ENCODE peak calls at places on chromosomes 12 and 14, in six cellular contexts. N is pancreas; G is kidney tubule cell; W is hepatocyte; U is AG04449; X is activated CD8-positive, alpha-beta memory T cell treated with anti-CD3 and anti-CD28 coated beads for 1 hour. V is an unnamed sample.

GRCh38 chr12:69719336-69720316 is 19.0 kb upstream of the RAB3IP start:
- DNase-seq in X (no peak), U (no peak), W (no peak), N (no peak), G (no peak), V (no peak)

GRCh38 chr12:8572507-8572906 is 31.8 kb upstream of the CLEC4E start:
- DNase-seq in X (no peak), G (no peak), N (no peak), W (no peak), U (no peak), V (no peak)

GRCh38 chr12:7781274-7781673 is 7.9 kb upstream of the NANOG start:
- DNase-seq in X (no peak), U (no peak), G (no peak), N (no peak), W (no peak), V (no peak)

GRCh38 chr12:96238336-96239031 is 44.3 kb downstream of the ELK3 start:
- DNase-seq in U (no peak), N (no peak), G (no peak), X (no peak), W (no peak), V (no peak)

GRCh38 chr12:94615284-94616216 is 34.8 kb downstream of the TMCC3 start:
- DNase-seq in G (peak), N (peak), X (no peak), W (peak), U (no peak), V (no peak)

GRCh38 chr12:14911131-14911530 is 25.5 kb upstream of the MGP start:
- DNase-seq in W (no peak), X (no peak), U (no peak), G (no peak), N (no peak), V (no peak)

GRCh38 chr14:74754157-74754556 is 9.0 kb upstream of the YLPM1 start:
- DNase-seq in U (peak), W (no peak), N (no peak), X (no peak), G (no peak), V (no peak)

GRCh38 chr12:128267651-128268347 is 829 bp downstream of the TMEM132C start:
- DNase-seq in N (no peak), U (no peak), X (no peak), W (peak), G (no peak), V (no peak)

GRCh38 chr12:121400332-121401139 is 618 bp downstream of the RNF34 start:
- DNase-seq in G (peak), W (peak), X (peak), N (no peak), U (no peak), V (peak)

GRCh38 chr14:82449926-82450325 is 916.3 kb upstream of the SEL1L start:
- DNase-seq in N (no peak), X (no peak), U (no peak), G (no peak), W (no peak), V (no peak)

GRCh38 chr14:63770187-63770807 is 42.4 kb upstream of the SGPP1 start:
- DNase-seq in X (peak), N (no peak), G (peak), U (peak), W (peak), V (peak)

GRCh38 chr12:89479982-89480381 is 44.6 kb downstream of the GALNT4 start:
- DNase-seq in X (no peak), U (no peak), N (no peak), G (no peak), W (no peak), V (no peak)

GRCh38 chr12:12705833-12706520 is 10.0 kb upstream of the GPR19 start:
- DNase-seq in X (peak), W (no peak), U (no peak), G (no peak), N (peak), V (no peak)

GRCh38 chr14:100146548-100147091 is 12.8 kb downstream of the DEGS2 start:
- DNase-seq in N (no peak), G (no peak), U (no peak), W (no peak), X (peak), V (no peak)

GRCh38 chr14:52314521-52315354 is 626 bp downstream of the PTGER2 start:
- DNase-seq in X (peak), U (no peak), G (peak), N (no peak), W (peak), V (peak)

GRCh38 chr14:92703516-92703915 is 44.9 kb downstream of the LGMN start:
- DNase-seq in X (no peak), G (no peak), U (no peak), W (no peak), N (no peak), V (no peak)

GRCh38 chr12:41459815-41460214 is 271.7 kb downstream of the PDZRN4 start:
- DNase-seq in W (no peak), X (no peak), N (no peak), U (no peak), G (no peak), V (no peak)

GRCh38 chr14:35257809-35258208 is 34.4 kb upstream of the PSMA6 start:
- DNase-seq in X (no peak), U (no peak), W (no peak), N (no peak), G (no peak), V (no peak)

GRCh38 chr12:132366341-132366861 is 37.0 kb upstream of the GALNT9 start:
- DNase-seq in N (no peak), G (no peak), W (no peak), X (no peak), U (no peak), V (no peak)

GRCh38 chr12:112001555-112001954 is 11.4 kb downstream of the TMEM116 start:
- DNase-seq in G (no peak), X (no peak), W (no peak), N (no peak), U (no peak), V (no peak)

GRCh38 chr14:28382460-28383220 is 383.9 kb upstream of the FOXG1 start:
- DNase-seq in G (no peak), W (peak), N (no peak), U (peak), X (no peak), V (no peak)

GRCh38 chr14:77556946-77557345 is 58.3 kb upstream of the ISM2 start:
- DNase-seq in W (no peak), G (no peak), X (no peak), N (no peak), U (no peak), V (no peak)

GRCh38 chr12:115709410-115710065 is 568.0 kb downstream of the MED13L start:
- DNase-seq in U (no peak), G (no peak), N (no peak), X (no peak), W (no peak), V (no peak)